ENCODE peak calls at places on chromosome 5, in eight cellular contexts. U, B, M, I, K, G, P and W are unnamed samples.

GRCh38 chr5:10685103-10685502 is 75.9 kb downstream of the DAP start:
- DNase-seq in I (no peak), M (no peak), P (no peak), G (no peak), B (no peak), K (no peak), U (no peak), W (no peak)

GRCh38 chr5:125045647-125046046 is 299.2 kb upstream of the ZNF608 start:
- DNase-seq in I (no peak), P (no peak), B (no peak), U (no peak), G (no peak), K (no peak), M (no peak), W (no peak)

GRCh38 chr5:110785356-110785755 is 46.5 kb downstream of the SLC25A46 start:
- DNase-seq in B (no peak), U (no peak), P (no peak), K (no peak), I (no peak), G (no peak), M (no peak), W (no peak)

GRCh38 chr5:132747064-132747692 is at the start of gene CCNI2:
- DNase-seq in M (peak), K (peak), B (no peak), I (no peak), U (peak), P (peak), G (peak), W (no peak)

GRCh38 chr5:94524841-94525697 is 93.3 kb downstream of the KIAA0825 start:
- DNase-seq in I (no peak), U (no peak), B (no peak), M (no peak), P (peak), K (no peak), G (peak), W (no peak)

GRCh38 chr5:181120761-181121160 is 10.2 kb downstream of the OR2V1 start:
- DNase-seq in P (no peak), U (no peak), I (no peak), B (no peak), G (no peak), M (no peak), K (no peak), W (no peak)

GRCh38 chr5:68898961-68899471 is 194.8 kb upstream of the SLC30A5 start:
- DNase-seq in I (no peak), M (no peak), G (peak), U (no peak), B (peak), K (no peak), P (no peak), W (no peak)

GRCh38 chr5:171127314-171127713 is 181.7 kb upstream of the TLX3 start:
- DNase-seq in I (no peak), U (no peak), K (no peak), G (no peak), M (no peak), P (no peak), B (no peak), W (no peak)

GRCh38 chr5:74870299-74871067 is 4.3 kb upstream of the FAM169A start:
- DNase-seq in M (no peak), I (no peak), B (no peak), P (no peak), U (no peak), K (no peak), G (no peak), W (no peak)

GRCh38 chr5:107652839-107653607 is 17.7 kb downstream of the EFNA5 start:
- DNase-seq in M (no peak), P (no peak), G (no peak), B (no peak), I (no peak), K (no peak), U (no peak), W (no peak)

GRCh38 chr5:35651002-35651756 is 33.5 kb downstream of the SPEF2 start:
- DNase-seq in M (peak), P (peak), B (no peak), K (peak), G (peak), U (peak), I (peak), W (no peak)

GRCh38 chr5:65209341-65209740 is 272.4 kb downstream of the ADAMTS6 start:
- DNase-seq in M (no peak), B (no peak), P (no peak), G (peak), U (no peak), I (no peak), K (no peak), W (no peak)

GRCh38 chr5:118144540-118144939 is 843.8 kb downstream of the DTWD2 start:
- DNase-seq in K (no peak), P (no peak), I (no peak), M (no peak), G (no peak), B (no peak), U (no peak), W (no peak)

GRCh38 chr5:75847561-75848021 is 130.4 kb upstream of the POC5 start:
- DNase-seq in P (no peak), B (no peak), K (no peak), U (no peak), I (no peak), M (no peak), G (no peak), W (no peak)

GRCh38 chr5:2205185-2205585 is 322.5 kb upstream of the IRX4 start:
- DNase-seq in P (no peak), M (no peak), K (no peak), U (no peak), B (no peak), I (no peak), G (no peak), W (no peak)

GRCh38 chr5:156541582-156541981 is 214.6 kb downstream of the SGCD start:
- DNase-seq in K (no peak), I (no peak), P (no peak), B (no peak), U (no peak), M (no peak), G (no peak), W (no peak)

GRCh38 chr5:157548513-157549282 is 26.9 kb downstream of the ADAM19 start:
- DNase-seq in U (no peak), P (no peak), G (peak), K (no peak), B (no peak), I (no peak), M (no peak), W (no peak)

GRCh38 chr5:59186623-59187022 is 603.7 kb downstream of the RAB3C start:
- DNase-seq in M (no peak), G (peak), K (no peak), I (no peak), U (no peak), P (peak), B (no peak), W (no peak)

GRCh38 chr5:168793844-168794837 is 215.0 kb upstream of the PANK3 start:
- DNase-seq in P (peak), I (no peak), B (no peak), G (no peak), U (peak), M (peak), K (no peak), W (no peak)

GRCh38 chr5:71471193-71471592 is 15.7 kb downstream of the BDP1 start:
- DNase-seq in P (no peak), M (no peak), G (peak), B (no peak), K (no peak), U (no peak), I (no peak), W (no peak)

GRCh38 chr5:144566747-144567415 is 396.2 kb downstream of the KCTD16 start:
- DNase-seq in U (no peak), M (no peak), K (no peak), I (no peak), G (no peak), P (no peak), B (no peak), W (no peak)

GRCh38 chr5:147483961-147484707 is 25.7 kb downstream of the DPYSL3 start:
- DNase-seq in K (no peak), U (no peak), I (peak), M (no peak), G (peak), B (peak), P (no peak), W (peak)

GRCh38 chr5:79202076-79202475 is 33.9 kb upstream of the JMY start:
- DNase-seq in M (no peak), P (no peak), U (no peak), G (peak), K (no peak), I (no peak), B (no peak), W (no peak)

GRCh38 chr5:171955761-171956160 is 50.7 kb downstream of the FBXW11 start:
- DNase-seq in M (no peak), I (no peak), G (no peak), P (no peak), U (no peak), K (no peak), B (no peak), W (no peak)

GRCh38 chr5:19044931-19045695 is 942.9 kb downstream of the CDH18 start:
- DNase-seq in G (no peak), B (no peak), U (no peak), M (no peak), I (no peak), K (no peak), P (no peak), W (no peak)

GRCh38 chr5:43192558-43193170 is 639 bp downstream of the NIM1K start:
- DNase-seq in I (peak), P (peak), U (no peak), G (no peak), K (peak), B (no peak), M (peak), W (peak)

GRCh38 chr5:135186662-135187522 is 152.9 kb upstream of the PITX1 start:
- DNase-seq in G (no peak), U (no peak), P (no peak), I (no peak), M (no peak), K (no peak), B (no peak), W (no peak)

GRCh38 chr5:108233617-108234016 is 148.3 kb downstream of the FBXL17 start:
- DNase-seq in I (no peak), U (no peak), K (no peak), M (no peak), P (no peak), G (no peak), B (no peak), W (no peak)

GRCh38 chr5:172773481-172774469 is 2.8 kb upstream of the DUSP1 start:
- DNase-seq in B (no peak), I (no peak), P (no peak), U (no peak), M (no peak), G (no peak), K (no peak), W (no peak)

GRCh38 chr5:149432861-149433462 is 53.9 kb upstream of the IL17B start:
- DNase-seq in P (no peak), B (no peak), I (no peak), K (no peak), U (no peak), G (no peak), M (no peak), W (no peak)